ENCODE peak calls at places on chromosomes 6 and 20, in seven cellular contexts. One of them, this sample, is unnamed. For H3K4me1, the result is how much of the 10 kb centered on the place peaks cover.

GRCh38 chr20:6838181-6838826 is 70.8 kb downstream of the BMP2 start:
- DNase-seq in stomach: no peak
- DNase-seq in suprapubic skin: no peak
- DNase-seq in GM23338: no peak
- DNase-seq in upper lobe of left lung: no peak
- DNase-seq in endothelial cell of umbilical vein: no peak
- DNase-seq in H1: no peak
- DNase-seq in this sample: no peak

GRCh38 chr6:158063736-158064135 is 82.1 kb downstream of the SYNJ2 start:
- DNase-seq in stomach: no peak
- DNase-seq in suprapubic skin: no peak
- DNase-seq in GM23338: no peak
- DNase-seq in upper lobe of left lung: no peak
- DNase-seq in endothelial cell of umbilical vein: no peak
- DNase-seq in H1: no peak
- DNase-seq in this sample: no peak

GRCh38 chr20:33262658-33263065 is 20.4 kb upstream of the BPIFB1 start:
- DNase-seq in stomach: peak
- DNase-seq in suprapubic skin: no peak
- DNase-seq in GM23338: peak
- DNase-seq in upper lobe of left lung: no peak
- DNase-seq in endothelial cell of umbilical vein: peak
- DNase-seq in H1: peak
- DNase-seq in this sample: no peak

GRCh38 chr20:5863040-5863811 is 87.1 kb downstream of the TRMT6 start:
- DNase-seq in stomach: no peak
- DNase-seq in suprapubic skin: no peak
- DNase-seq in GM23338: no peak
- DNase-seq in upper lobe of left lung: no peak
- DNase-seq in endothelial cell of umbilical vein: peak
- DNase-seq in H1: no peak
- DNase-seq in this sample: no peak

GRCh38 chr6:16324622-16325225 is 86.3 kb downstream of the GMPR start:
- DNase-seq in stomach: no peak
- DNase-seq in suprapubic skin: no peak
- DNase-seq in GM23338: peak
- DNase-seq in upper lobe of left lung: no peak
- DNase-seq in endothelial cell of umbilical vein: no peak
- DNase-seq in H1: no peak
- DNase-seq in this sample: no peak

GRCh38 chr6:103750603-103751002 is 1109.1 kb downstream of the HACE1 start:
- DNase-seq in stomach: no peak
- DNase-seq in suprapubic skin: no peak
- DNase-seq in GM23338: peak
- DNase-seq in upper lobe of left lung: no peak
- DNase-seq in endothelial cell of umbilical vein: no peak
- DNase-seq in H1: no peak
- DNase-seq in this sample: no peak

GRCh38 chr6:71250050-71250689 is 38.4 kb upstream of the OGFRL1 start:
- DNase-seq in stomach: no peak
- DNase-seq in suprapubic skin: no peak
- DNase-seq in GM23338: peak
- DNase-seq in upper lobe of left lung: no peak
- DNase-seq in endothelial cell of umbilical vein: peak
- DNase-seq in H1: no peak
- DNase-seq in this sample: no peak

GRCh38 chr6:122248844-122249243 is 150.6 kb upstream of the HSF2 start:
- DNase-seq in stomach: no peak
- DNase-seq in suprapubic skin: no peak
- DNase-seq in GM23338: no peak
- DNase-seq in upper lobe of left lung: no peak
- DNase-seq in endothelial cell of umbilical vein: no peak
- DNase-seq in H1: no peak
- DNase-seq in this sample: no peak

GRCh38 chr6:80304014-80304413 is 197.5 kb downstream of the BCKDHB start:
- DNase-seq in stomach: no peak
- DNase-seq in suprapubic skin: no peak
- DNase-seq in GM23338: no peak
- DNase-seq in upper lobe of left lung: no peak
- DNase-seq in endothelial cell of umbilical vein: no peak
- DNase-seq in H1: no peak
- DNase-seq in this sample: no peak

GRCh38 chr6:47138046-47138445 is 95.9 kb upstream of the ADGRF1 start:
- DNase-seq in stomach: no peak
- DNase-seq in suprapubic skin: no peak
- DNase-seq in GM23338: no peak
- DNase-seq in upper lobe of left lung: no peak
- DNase-seq in endothelial cell of umbilical vein: peak
- DNase-seq in H1: no peak
- DNase-seq in this sample: no peak

GRCh38 chr20:63234693-63235398 is 859 bp upstream of the BIRC7 start:
- DNase-seq in stomach: peak
- DNase-seq in suprapubic skin: no peak
- DNase-seq in GM23338: peak
- DNase-seq in upper lobe of left lung: peak
- DNase-seq in endothelial cell of umbilical vein: no peak
- DNase-seq in H1: no peak
- DNase-seq in this sample: no peak

GRCh38 chr6:137416376-137417109 is 77.7 kb downstream of the OLIG3 start:
- DNase-seq in stomach: no peak
- DNase-seq in suprapubic skin: no peak
- DNase-seq in GM23338: peak
- DNase-seq in upper lobe of left lung: no peak
- DNase-seq in endothelial cell of umbilical vein: no peak
- DNase-seq in H1: no peak
- DNase-seq in this sample: no peak

GRCh38 chr6:55913213-55914195 is 38.1 kb upstream of the BMP5 start:
- DNase-seq in stomach: no peak
- DNase-seq in suprapubic skin: no peak
- DNase-seq in GM23338: peak
- DNase-seq in upper lobe of left lung: no peak
- DNase-seq in endothelial cell of umbilical vein: no peak
- DNase-seq in H1: peak
- DNase-seq in this sample: no peak

GRCh38 chr6:106165885-106166485 is 79.8 kb downstream of the PRDM1 start:
- DNase-seq in stomach: no peak
- DNase-seq in suprapubic skin: no peak
- DNase-seq in GM23338: no peak
- DNase-seq in upper lobe of left lung: no peak
- DNase-seq in endothelial cell of umbilical vein: no peak
- DNase-seq in H1: no peak
- DNase-seq in this sample: no peak

GRCh38 chr6:17251953-17252352 is 29.2 kb upstream of the RBM24 start:
- DNase-seq in stomach: no peak
- DNase-seq in suprapubic skin: no peak
- DNase-seq in GM23338: no peak
- DNase-seq in upper lobe of left lung: no peak
- DNase-seq in endothelial cell of umbilical vein: no peak
- DNase-seq in H1: no peak
- DNase-seq in this sample: no peak

GRCh38 chr6:57250348-57250747 is 28.2 kb upstream of the RAB23 start:
- DNase-seq in stomach: no peak
- DNase-seq in suprapubic skin: no peak
- DNase-seq in GM23338: no peak
- DNase-seq in upper lobe of left lung: no peak
- DNase-seq in endothelial cell of umbilical vein: no peak
- DNase-seq in H1: no peak
- DNase-seq in this sample: no peak

GRCh38 chr20:8094415-8094818 is 37.6 kb upstream of the PLCB1 start:
- DNase-seq in stomach: peak
- DNase-seq in suprapubic skin: peak
- DNase-seq in GM23338: no peak
- DNase-seq in upper lobe of left lung: no peak
- DNase-seq in endothelial cell of umbilical vein: peak
- DNase-seq in H1: no peak
- DNase-seq in this sample: peak

DNA sequence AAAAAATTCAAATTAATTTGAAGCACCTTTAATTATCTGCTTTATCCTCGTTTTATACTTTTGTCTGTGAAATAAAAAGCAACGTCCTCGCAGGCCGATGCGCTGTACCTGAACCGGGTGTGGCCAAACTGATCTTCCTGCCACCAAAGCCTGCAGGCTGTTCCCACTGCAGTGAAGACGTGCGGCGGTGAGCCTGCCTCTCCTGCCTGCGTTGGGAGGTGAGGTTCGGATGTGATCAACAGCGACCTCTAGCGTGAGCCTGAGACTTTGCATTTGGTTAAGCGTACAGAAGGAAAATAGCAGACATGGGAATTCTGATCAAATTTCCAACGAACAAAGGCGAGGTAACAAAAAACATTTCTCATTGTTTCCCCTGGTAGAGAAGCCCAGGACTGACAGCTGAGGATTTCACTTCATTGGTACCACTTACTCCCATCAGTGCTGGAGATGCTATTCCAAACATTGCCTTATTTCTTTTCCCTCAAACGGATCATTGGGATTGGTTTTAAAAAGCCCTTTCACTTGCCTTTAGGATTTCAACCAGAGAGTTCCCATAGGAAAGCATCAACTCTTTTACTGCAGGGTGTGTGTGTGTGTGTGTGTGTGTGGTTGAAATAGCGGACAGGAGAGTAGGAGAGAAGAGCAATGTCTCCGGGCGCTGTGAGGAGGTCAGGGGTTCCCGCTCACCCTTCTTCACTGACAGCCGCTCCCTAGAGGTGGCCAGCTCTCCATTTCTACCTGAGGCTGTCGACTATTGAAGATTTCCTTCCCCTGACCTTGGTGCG is 56.6 kb upstream of the CCN6 start:
- DNase-seq in stomach: peak
- DNase-seq in suprapubic skin: peak
- DNase-seq in GM23338: peak
- DNase-seq in upper lobe of left lung: peak
- DNase-seq in endothelial cell of umbilical vein: peak
- DNase-seq in H1: peak
- DNase-seq in this sample: peak
- TF ChIP-seq POLR2AphosphoS5 in stomach: peak
- TF ChIP-seq POLR2AphosphoS5 in suprapubic skin: no peak
- TF ChIP-seq POLR2AphosphoS5 in GM23338: no peak
- TF ChIP-seq POLR2AphosphoS5 in upper lobe of left lung: peak
- TF ChIP-seq POLR2AphosphoS5 in endothelial cell of umbilical vein: no peak
- TF ChIP-seq POLR2AphosphoS5 in H1: no peak
- TF ChIP-seq POLR2AphosphoS5 in this sample: peak

GRCh38 chr6:129491436-129491835 is 218.5 kb downstream of the ARHGAP18 start:
- DNase-seq in stomach: no peak
- DNase-seq in suprapubic skin: no peak
- DNase-seq in GM23338: no peak
- DNase-seq in upper lobe of left lung: no peak
- DNase-seq in endothelial cell of umbilical vein: no peak
- DNase-seq in H1: no peak
- DNase-seq in this sample: no peak

GRCh38 chr6:129490551-129491245 is 219.3 kb downstream of the ARHGAP18 start:
- DNase-seq in stomach: no peak
- DNase-seq in suprapubic skin: no peak
- DNase-seq in GM23338: peak
- DNase-seq in upper lobe of left lung: no peak
- DNase-seq in endothelial cell of umbilical vein: peak
- DNase-seq in H1: no peak
- DNase-seq in this sample: peak

GRCh38 chr6:129494099-129494498 is 215.9 kb downstream of the ARHGAP18 start:
- DNase-seq in stomach: no peak
- DNase-seq in suprapubic skin: no peak
- DNase-seq in GM23338: no peak
- DNase-seq in upper lobe of left lung: no peak
- DNase-seq in endothelial cell of umbilical vein: no peak
- DNase-seq in H1: no peak
- DNase-seq in this sample: no peak

GRCh38 chr6:129493396-129493902 is 216.5 kb downstream of the ARHGAP18 start:
- DNase-seq in stomach: no peak
- DNase-seq in suprapubic skin: no peak
- DNase-seq in GM23338: no peak
- DNase-seq in upper lobe of left lung: no peak
- DNase-seq in endothelial cell of umbilical vein: peak
- DNase-seq in H1: no peak
- DNase-seq in this sample: no peak

GRCh38 chr6:129492260-129492659 is 217.7 kb downstream of the ARHGAP18 start:
- DNase-seq in stomach: no peak
- DNase-seq in suprapubic skin: no peak
- DNase-seq in GM23338: no peak
- DNase-seq in upper lobe of left lung: no peak
- DNase-seq in endothelial cell of umbilical vein: no peak
- DNase-seq in H1: no peak
- DNase-seq in this sample: no peak
- H3K4me1 ChIP-seq in stomach: under half
- H3K4me1 ChIP-seq in suprapubic skin: under half
- H3K4me1 ChIP-seq in GM23338: under half
- H3K4me1 ChIP-seq in upper lobe of left lung: under half
- H3K4me1 ChIP-seq in endothelial cell of umbilical vein: half or more
- H3K4me1 ChIP-seq in H1: under half
- H3K4me1 ChIP-seq in this sample: under half

GRCh38 chr6:41675176-41675767 is 37.0 kb downstream of the MDFI start:
- DNase-seq in stomach: no peak
- DNase-seq in suprapubic skin: no peak
- DNase-seq in GM23338: no peak
- DNase-seq in upper lobe of left lung: no peak
- DNase-seq in endothelial cell of umbilical vein: no peak
- DNase-seq in H1: no peak
- DNase-seq in this sample: no peak
- TF ChIP-seq POLR2AphosphoS5 in stomach: no peak
- TF ChIP-seq POLR2AphosphoS5 in suprapubic skin: no peak
- TF ChIP-seq POLR2AphosphoS5 in GM23338: no peak
- TF ChIP-seq POLR2AphosphoS5 in upper lobe of left lung: no peak
- TF ChIP-seq POLR2AphosphoS5 in endothelial cell of umbilical vein: no peak
- TF ChIP-seq POLR2AphosphoS5 in H1: no peak
- TF ChIP-seq POLR2AphosphoS5 in this sample: no peak

GRCh38 chr20:37225146-37225545 is 36.5 kb downstream of the GHRH start:
- DNase-seq in stomach: peak
- DNase-seq in suprapubic skin: no peak
- DNase-seq in GM23338: no peak
- DNase-seq in upper lobe of left lung: no peak
- DNase-seq in endothelial cell of umbilical vein: no peak
- DNase-seq in H1: no peak
- DNase-seq in this sample: no peak

GRCh38 chr20:37228111-37228510 is 33.5 kb downstream of the GHRH start:
- DNase-seq in stomach: no peak
- DNase-seq in suprapubic skin: no peak
- DNase-seq in GM23338: no peak
- DNase-seq in upper lobe of left lung: no peak
- DNase-seq in endothelial cell of umbilical vein: no peak
- DNase-seq in H1: no peak
- DNase-seq in this sample: no peak

GRCh38 chr20:37228656-37229055 is 33.0 kb downstream of the GHRH start:
- DNase-seq in stomach: no peak
- DNase-seq in suprapubic skin: no peak
- DNase-seq in GM23338: no peak
- DNase-seq in upper lobe of left lung: no peak
- DNase-seq in endothelial cell of umbilical vein: no peak
- DNase-seq in H1: no peak
- DNase-seq in this sample: no peak

GRCh38 chr20:37229300-37229699 is 32.3 kb downstream of the GHRH start:
- DNase-seq in stomach: no peak
- DNase-seq in suprapubic skin: no peak
- DNase-seq in GM23338: peak
- DNase-seq in upper lobe of left lung: no peak
- DNase-seq in endothelial cell of umbilical vein: no peak
- DNase-seq in H1: peak
- DNase-seq in this sample: no peak

DNA sequence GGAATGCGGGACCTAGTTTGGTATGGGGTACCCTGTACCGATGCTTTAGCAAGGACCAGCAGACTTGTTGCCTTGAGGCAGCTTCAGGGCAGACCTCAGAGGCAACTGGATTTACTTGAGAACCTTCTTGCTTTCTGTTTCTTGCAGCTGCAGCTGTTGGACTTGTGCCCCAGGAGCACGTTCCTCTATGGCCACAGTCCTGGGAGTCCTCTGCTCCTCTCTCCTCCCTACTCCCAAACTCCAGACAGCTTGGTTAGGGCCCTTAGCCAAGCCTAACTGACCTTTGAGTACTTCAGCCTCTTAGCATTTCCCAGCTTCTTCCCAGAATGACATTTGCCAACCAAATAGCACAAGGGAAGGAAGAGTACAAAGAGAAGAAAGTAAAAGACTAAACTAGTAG is 34.7 kb downstream of the GHRH start:
- DNase-seq in stomach: peak
- DNase-seq in suprapubic skin: no peak
- DNase-seq in GM23338: no peak
- DNase-seq in upper lobe of left lung: no peak
- DNase-seq in endothelial cell of umbilical vein: no peak
- DNase-seq in H1: no peak
- DNase-seq in this sample: no peak
- H3K4me1 ChIP-seq in stomach: under half
- H3K4me1 ChIP-seq in suprapubic skin: under half
- H3K4me1 ChIP-seq in GM23338: under half
- H3K4me1 ChIP-seq in upper lobe of left lung: under half
- H3K4me1 ChIP-seq in endothelial cell of umbilical vein: under half
- H3K4me1 ChIP-seq in H1: under half
- H3K4me1 ChIP-seq in this sample: under half

This sample was measured in breast epithelium.